ENCODE peak calls at places on chromosomes 11 and 22, in eight cellular contexts. One of them, this sample, is unnamed.

GRCh38 chr11:75547617-75548054 is 14.4 kb upstream of the SERPINH1 start:
- DNase-seq in mucosa of descending colon: no peak
- DNase-seq in PC-3: peak
- DNase-seq in gastrocnemius medialis: no peak
- DNase-seq in ascending aorta: no peak
- DNase-seq in GM12878: no peak
- DNase-seq in AG10803: peak
- DNase-seq in neuronal stem cell: peak
- DNase-seq in this sample: no peak

GRCh38 chr11:73114110-73114834 is 27.8 kb downstream of the FCHSD2 start:
- DNase-seq in mucosa of descending colon: no peak
- DNase-seq in neuronal stem cell: no peak
- DNase-seq in gastrocnemius medialis: no peak
- DNase-seq in ascending aorta: no peak
- DNase-seq in PC-3: peak
- DNase-seq in AG10803: no peak
- DNase-seq in GM12878: no peak
- DNase-seq in this sample: no peak

GRCh38 chr11:102320166-102320565 is 2.9 kb downstream of the BIRC3 start:
- DNase-seq in PC-3: no peak
- DNase-seq in gastrocnemius medialis: no peak
- DNase-seq in AG10803: no peak
- DNase-seq in GM12878: no peak
- DNase-seq in ascending aorta: no peak
- DNase-seq in neuronal stem cell: no peak
- DNase-seq in mucosa of descending colon: no peak
- DNase-seq in this sample: no peak

GRCh38 chr11:119047205-119047604 is 9.8 kb downstream of the HYOU1 start:
- DNase-seq in GM12878: no peak
- DNase-seq in ascending aorta: no peak
- DNase-seq in PC-3: no peak
- DNase-seq in AG10803: no peak
- DNase-seq in mucosa of descending colon: peak
- DNase-seq in neuronal stem cell: no peak
- DNase-seq in gastrocnemius medialis: no peak
- DNase-seq in this sample: no peak

GRCh38 chr11:77959434-77959833 is 35.0 kb downstream of the INTS4 start:
- DNase-seq in mucosa of descending colon: no peak
- DNase-seq in AG10803: peak
- DNase-seq in PC-3: no peak
- DNase-seq in gastrocnemius medialis: no peak
- DNase-seq in ascending aorta: no peak
- DNase-seq in GM12878: no peak
- DNase-seq in neuronal stem cell: no peak
- DNase-seq in this sample: no peak

GRCh38 chr22:22168190-22168940 is 76.2 kb upstream of the VPREB1 start:
- DNase-seq in mucosa of descending colon: no peak
- DNase-seq in PC-3: peak
- DNase-seq in AG10803: peak
- DNase-seq in neuronal stem cell: no peak
- DNase-seq in ascending aorta: no peak
- DNase-seq in gastrocnemius medialis: no peak
- DNase-seq in GM12878: peak
- DNase-seq in this sample: no peak

GRCh38 chr11:115709297-115709696 is 205.1 kb upstream of the CADM1 start:
- DNase-seq in GM12878: peak
- DNase-seq in ascending aorta: no peak
- DNase-seq in gastrocnemius medialis: no peak
- DNase-seq in AG10803: no peak
- DNase-seq in mucosa of descending colon: no peak
- DNase-seq in neuronal stem cell: no peak
- DNase-seq in PC-3: no peak
- DNase-seq in this sample: no peak

GRCh38 chr11:36574486-36574885 is 6.7 kb downstream of the RAG1 start:
- DNase-seq in AG10803: no peak
- DNase-seq in GM12878: no peak
- DNase-seq in neuronal stem cell: no peak
- DNase-seq in PC-3: no peak
- DNase-seq in mucosa of descending colon: no peak
- DNase-seq in gastrocnemius medialis: no peak
- DNase-seq in ascending aorta: no peak
- DNase-seq in this sample: no peak

GRCh38 chr11:120304526-120304925 is 20.6 kb upstream of the TLCD5 start:
- DNase-seq in PC-3: peak
- DNase-seq in ascending aorta: no peak
- DNase-seq in mucosa of descending colon: no peak
- DNase-seq in gastrocnemius medialis: no peak
- DNase-seq in GM12878: no peak
- DNase-seq in AG10803: no peak
- DNase-seq in neuronal stem cell: no peak
- DNase-seq in this sample: no peak

GRCh38 chr11:28966951-28967350 is 858.8 kb downstream of the METTL15 start:
- DNase-seq in ascending aorta: no peak
- DNase-seq in neuronal stem cell: no peak
- DNase-seq in GM12878: no peak
- DNase-seq in AG10803: no peak
- DNase-seq in PC-3: peak
- DNase-seq in mucosa of descending colon: no peak
- DNase-seq in gastrocnemius medialis: no peak
- DNase-seq in this sample: no peak

GRCh38 chr11:6200975-6201374 is 2.0 kb downstream of the OR52W1 start:
- DNase-seq in neuronal stem cell: no peak
- DNase-seq in ascending aorta: peak
- DNase-seq in gastrocnemius medialis: peak
- DNase-seq in mucosa of descending colon: no peak
- DNase-seq in GM12878: no peak
- DNase-seq in AG10803: peak
- DNase-seq in PC-3: no peak
- DNase-seq in this sample: no peak

GRCh38 chr11:75174781-75175370 is 24.0 kb downstream of the SLCO2B1 start:
- DNase-seq in mucosa of descending colon: peak
- DNase-seq in neuronal stem cell: no peak
- DNase-seq in PC-3: no peak
- DNase-seq in AG10803: peak
- DNase-seq in GM12878: no peak
- DNase-seq in ascending aorta: peak
- DNase-seq in gastrocnemius medialis: peak
- DNase-seq in this sample: no peak

GRCh38 chr11:33559567-33559966 is 141.1 kb downstream of the C11orf91 start:
- DNase-seq in PC-3: no peak
- DNase-seq in AG10803: no peak
- DNase-seq in gastrocnemius medialis: no peak
- DNase-seq in neuronal stem cell: no peak
- DNase-seq in ascending aorta: no peak
- DNase-seq in GM12878: no peak
- DNase-seq in mucosa of descending colon: no peak
- DNase-seq in this sample: no peak

GRCh38 chr11:119012629-119013170 is 5.4 kb downstream of the RPS25 start:
- DNase-seq in PC-3: no peak
- DNase-seq in neuronal stem cell: no peak
- DNase-seq in mucosa of descending colon: no peak
- DNase-seq in gastrocnemius medialis: no peak
- DNase-seq in ascending aorta: no peak
- DNase-seq in GM12878: no peak
- DNase-seq in AG10803: no peak
- DNase-seq in this sample: no peak

GRCh38 chr22:42294034-42294985 is 23.9 kb upstream of the TCF20 start:
- DNase-seq in PC-3: peak
- DNase-seq in neuronal stem cell: peak
- DNase-seq in ascending aorta: no peak
- DNase-seq in mucosa of descending colon: no peak
- DNase-seq in GM12878: no peak
- DNase-seq in gastrocnemius medialis: no peak
- DNase-seq in AG10803: peak
- DNase-seq in this sample: no peak

GRCh38 chr11:65557280-65558001 is 718 bp downstream of the LTBP3 start:
- DNase-seq in neuronal stem cell: no peak
- DNase-seq in GM12878: no peak
- DNase-seq in mucosa of descending colon: no peak
- DNase-seq in PC-3: no peak
- DNase-seq in AG10803: no peak
- DNase-seq in ascending aorta: no peak
- DNase-seq in gastrocnemius medialis: no peak
- DNase-seq in this sample: no peak

GRCh38 chr11:119030329-119031047 is at the start of gene SLC37A4:
- DNase-seq in gastrocnemius medialis: peak
- DNase-seq in mucosa of descending colon: peak
- DNase-seq in GM12878: peak
- DNase-seq in ascending aorta: peak
- DNase-seq in AG10803: peak
- DNase-seq in PC-3: peak
- DNase-seq in neuronal stem cell: peak
- DNase-seq in this sample: peak

GRCh38 chr11:5553347-5553746 is 5.0 kb upstream of the OR52H1 start:
- DNase-seq in GM12878: no peak
- DNase-seq in mucosa of descending colon: no peak
- DNase-seq in PC-3: peak
- DNase-seq in neuronal stem cell: no peak
- DNase-seq in AG10803: no peak
- DNase-seq in gastrocnemius medialis: no peak
- DNase-seq in ascending aorta: no peak
- DNase-seq in this sample: no peak

GRCh38 chr22:41355895-41356294 is 25.8 kb upstream of the TEF start:
- DNase-seq in mucosa of descending colon: no peak
- DNase-seq in gastrocnemius medialis: no peak
- DNase-seq in ascending aorta: no peak
- DNase-seq in AG10803: no peak
- DNase-seq in neuronal stem cell: no peak
- DNase-seq in GM12878: no peak
- DNase-seq in PC-3: no peak
- DNase-seq in this sample: no peak

GRCh38 chr11:79050784-79051183 is 390.0 kb downstream of the TENM4 start:
- DNase-seq in mucosa of descending colon: no peak
- DNase-seq in GM12878: no peak
- DNase-seq in gastrocnemius medialis: no peak
- DNase-seq in AG10803: no peak
- DNase-seq in PC-3: no peak
- DNase-seq in neuronal stem cell: no peak
- DNase-seq in ascending aorta: no peak
- DNase-seq in this sample: no peak

GRCh38 chr11:103228807-103229206 is 119.6 kb downstream of the DYNC2H1 start:
- DNase-seq in GM12878: no peak
- DNase-seq in ascending aorta: no peak
- DNase-seq in gastrocnemius medialis: no peak
- DNase-seq in neuronal stem cell: no peak
- DNase-seq in mucosa of descending colon: no peak
- DNase-seq in PC-3: no peak
- DNase-seq in AG10803: no peak
- DNase-seq in this sample: no peak

GRCh38 chr11:38448284-38448683 is 1850.2 kb upstream of the RAG2 start:
- DNase-seq in ascending aorta: no peak
- DNase-seq in AG10803: no peak
- DNase-seq in gastrocnemius medialis: no peak
- DNase-seq in mucosa of descending colon: no peak
- DNase-seq in PC-3: peak
- DNase-seq in neuronal stem cell: no peak
- DNase-seq in GM12878: no peak
- DNase-seq in this sample: no peak

GRCh38 chr11:61727401-61727811 is 25.0 kb upstream of the MYRF start:
- DNase-seq in PC-3: no peak
- DNase-seq in ascending aorta: no peak
- DNase-seq in AG10803: no peak
- DNase-seq in neuronal stem cell: no peak
- DNase-seq in mucosa of descending colon: no peak
- DNase-seq in gastrocnemius medialis: no peak
- DNase-seq in GM12878: no peak
- DNase-seq in this sample: no peak

GRCh38 chr11:44464741-44465140 is 100.7 kb upstream of the CD82 start:
- DNase-seq in PC-3: peak
- DNase-seq in mucosa of descending colon: no peak
- DNase-seq in ascending aorta: no peak
- DNase-seq in AG10803: no peak
- DNase-seq in gastrocnemius medialis: no peak
- DNase-seq in GM12878: no peak
- DNase-seq in neuronal stem cell: no peak
- DNase-seq in this sample: no peak

GRCh38 chr22:48302657-48303359 is 1524.9 kb downstream of the BRD1 start:
- DNase-seq in ascending aorta: no peak
- DNase-seq in GM12878: no peak
- DNase-seq in neuronal stem cell: no peak
- DNase-seq in gastrocnemius medialis: no peak
- DNase-seq in mucosa of descending colon: no peak
- DNase-seq in PC-3: no peak
- DNase-seq in AG10803: no peak
- DNase-seq in this sample: no peak

GRCh38 chr22:25113316-25113721 is 86.3 kb upstream of the CRYBB3 start:
- DNase-seq in GM12878: no peak
- DNase-seq in neuronal stem cell: no peak
- DNase-seq in AG10803: no peak
- DNase-seq in ascending aorta: no peak
- DNase-seq in PC-3: no peak
- DNase-seq in gastrocnemius medialis: peak
- DNase-seq in mucosa of descending colon: peak
- DNase-seq in this sample: no peak
- H3K4me3 ChIP-seq in GM12878: no peak
- H3K4me3 ChIP-seq in neuronal stem cell: no peak
- H3K4me3 ChIP-seq in AG10803: no peak
- H3K4me3 ChIP-seq in ascending aorta: no peak
- H3K4me3 ChIP-seq in PC-3: no peak
- H3K4me3 ChIP-seq in gastrocnemius medialis: peak
- H3K4me3 ChIP-seq in mucosa of descending colon: no peak
- H3K4me3 ChIP-seq in this sample: no peak

DNA sequence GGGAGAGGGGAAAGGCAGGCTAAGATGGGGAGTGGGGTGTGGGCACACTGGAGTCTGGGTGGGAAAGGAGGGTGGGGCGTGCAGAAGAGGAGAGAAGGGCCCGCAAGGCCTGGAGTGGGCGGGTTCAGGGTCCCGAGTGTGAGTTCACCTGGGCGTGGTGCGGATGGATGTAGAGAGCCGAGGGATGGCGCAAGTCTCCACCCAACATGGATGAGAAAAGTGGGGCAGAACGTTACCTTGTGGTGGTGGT is 364 bp upstream of the ABCC8 start:
- DNase-seq in neuronal stem cell: no peak
- DNase-seq in PC-3: no peak
- DNase-seq in AG10803: no peak
- DNase-seq in gastrocnemius medialis: no peak
- DNase-seq in ascending aorta: no peak
- DNase-seq in GM12878: no peak
- DNase-seq in mucosa of descending colon: no peak
- DNase-seq in this sample: no peak
- H3K4me3 ChIP-seq in neuronal stem cell: no peak
- H3K4me3 ChIP-seq in PC-3: no peak
- H3K4me3 ChIP-seq in AG10803: no peak
- H3K4me3 ChIP-seq in gastrocnemius medialis: peak
- H3K4me3 ChIP-seq in ascending aorta: no peak
- H3K4me3 ChIP-seq in GM12878: no peak
- H3K4me3 ChIP-seq in mucosa of descending colon: no peak
- H3K4me3 ChIP-seq in this sample: no peak

GRCh38 chr22:46081831-46082210 is 68.5 kb upstream of the PPARA start:
- DNase-seq in neuronal stem cell: no peak
- DNase-seq in AG10803: no peak
- DNase-seq in GM12878: no peak
- DNase-seq in ascending aorta: no peak
- DNase-seq in mucosa of descending colon: peak
- DNase-seq in gastrocnemius medialis: no peak
- DNase-seq in PC-3: no peak
- DNase-seq in this sample: no peak
- H3K4me3 ChIP-seq in neuronal stem cell: no peak
- H3K4me3 ChIP-seq in AG10803: peak
- H3K4me3 ChIP-seq in GM12878: no peak
- H3K4me3 ChIP-seq in ascending aorta: peak
- H3K4me3 ChIP-seq in mucosa of descending colon: no peak
- H3K4me3 ChIP-seq in gastrocnemius medialis: peak
- H3K4me3 ChIP-seq in PC-3: peak
- H3K4me3 ChIP-seq in this sample: peak

GRCh38 chr22:35380013-35380412 is 883 bp upstream of the HMOX1 start:
- DNase-seq in mucosa of descending colon: peak
- DNase-seq in gastrocnemius medialis: peak
- DNase-seq in neuronal stem cell: no peak
- DNase-seq in AG10803: no peak
- DNase-seq in GM12878: no peak
- DNase-seq in ascending aorta: no peak
- DNase-seq in PC-3: no peak
- DNase-seq in this sample: no peak
- H3K4me3 ChIP-seq in mucosa of descending colon: no peak
- H3K4me3 ChIP-seq in gastrocnemius medialis: no peak
- H3K4me3 ChIP-seq in neuronal stem cell: no peak
- H3K4me3 ChIP-seq in AG10803: no peak
- H3K4me3 ChIP-seq in GM12878: no peak
- H3K4me3 ChIP-seq in ascending aorta: no peak
- H3K4me3 ChIP-seq in PC-3: no peak
- H3K4me3 ChIP-seq in this sample: no peak

This sample was measured in BJ.